ENCODE peak calls at places on chromosomes 12 and 14, in eight cellular contexts. E is astrocyte of the spinal cord, Z is lower leg skin, B is thoracic aorta, S is SK-N-SH, U is left ventricle myocardium inferior, Y is Peyer's patch, D is A673. I is an unnamed sample.

GRCh38 chr12:5561057-5561456 is 129.1 kb downstream of the NTF3 start:
- DNase-seq in E (no peak), Z (no peak), B (no peak), S (no peak), U (no peak), Y (no peak), D (no peak), I (no peak)

GRCh38 chr12:119624971-119625370 is 31.4 kb downstream of the TMEM233 start:
- DNase-seq in E (peak; percentile 14), Z (no peak), B (no peak), S (peak; percentile 47), U (no peak), Y (no peak), D (peak; percentile 98), I (no peak)

GRCh38 chr12:31662176-31662849 is 2.8 kb downstream of the ETFBKMT start:
- DNase-seq in E (no peak), Z (no peak), B (no peak), S (no peak), U (no peak), Y (no peak), D (no peak), I (no peak)

GRCh38 chr14:64952598-64953309 is 10.2 kb upstream of the GPX2 start:
- DNase-seq in E (peak; percentile 32), Z (peak; percentile 18), B (no peak), S (no peak), U (no peak), Y (no peak), D (peak; percentile 27), I (no peak)

GRCh38 chr14:54330876-54331275 is 65.9 kb upstream of the CDKN3 start:
- DNase-seq in E (no peak), Z (no peak), B (no peak), S (no peak), U (no peak), Y (no peak), D (no peak), I (no peak)

GRCh38 chr14:57898837-57899572 is 33.1 kb upstream of the SLC35F4 start:
- DNase-seq in E (no peak), Z (no peak), B (no peak), S (no peak), U (no peak), Y (no peak), D (no peak), I (no peak)

GRCh38 chr12:138898-139534 is 72.4 kb downstream of the IQSEC3 start:
- DNase-seq in E (no peak), Z (no peak), B (no peak), S (no peak), U (peak; percentile 29), Y (no peak), D (peak; percentile 29), I (no peak)

GRCh38 chr14:35740215-35740614 is 68.9 kb downstream of the RALGAPA1 start:
- DNase-seq in E (no peak), Z (no peak), B (no peak), S (no peak), U (no peak), Y (no peak), D (no peak), I (no peak)

GRCh38 chr12:52081263-52081733 is 1.8 kb downstream of the SMIM41 start:
- DNase-seq in E (no peak), Z (no peak), B (no peak), S (peak; percentile 57), U (no peak), Y (peak; percentile 79), D (no peak), I (peak; percentile 39)

GRCh38 chr14:53515264-53515663 is 362.1 kb upstream of the DDHD1 start:
- DNase-seq in E (peak; percentile 66), Z (no peak), B (no peak), S (no peak), U (no peak), Y (no peak), D (no peak), I (no peak)

GRCh38 chr14:74324945-74325361 is 22.2 kb upstream of the ABCD4 start:
- DNase-seq in E (peak; percentile 42), Z (no peak), B (no peak), S (peak; percentile 73), U (no peak), Y (no peak), D (peak; percentile 62), I (peak; percentile 43)

GRCh38 chr12:117100851-117101673 is 1.8 kb upstream of the TESC start:
- DNase-seq in E (no peak), Z (no peak), B (no peak), S (no peak), U (no peak), Y (no peak), D (no peak), I (no peak)

GRCh38 chr14:59427653-59428578 is 37.3 kb downstream of the GPR135 start:
- DNase-seq in E (no peak), Z (no peak), B (peak; percentile 26), S (no peak), U (peak; percentile 72), Y (no peak), D (no peak), I (peak; percentile 55)

GRCh38 chr12:31219521-31219920 is 106.4 kb downstream of the SINHCAF start:
- DNase-seq in E (no peak), Z (no peak), B (no peak), S (no peak), U (no peak), Y (no peak), D (no peak), I (no peak)

GRCh38 chr12:28799337-28799736 is 349.7 kb upstream of the FAR2 start:
- DNase-seq in E (no peak), Z (no peak), B (no peak), S (no peak), U (no peak), Y (peak; percentile 51), D (no peak), I (peak; percentile 11)

GRCh38 chr12:31215521-31216232 is 110.3 kb downstream of the SINHCAF start:
- DNase-seq in E (no peak), Z (no peak), B (no peak), S (no peak), U (peak; percentile 71), Y (no peak), D (no peak), I (no peak)

GRCh38 chr14:67409461-67409860 is 2.5 kb downstream of the PLEK2 start:
- DNase-seq in E (no peak), Z (no peak), B (no peak), S (no peak), U (no peak), Y (peak; percentile 21), D (no peak), I (no peak)

GRCh38 chr14:67410313-67410712 is 1.7 kb downstream of the PLEK2 start:
- DNase-seq in E (no peak), Z (no peak), B (no peak), S (no peak), U (no peak), Y (peak; percentile 92), D (no peak), I (no peak)

GRCh38 chr14:67411820-67412421 is at the start of gene PLEK2:
- DNase-seq in E (peak; percentile 8), Z (peak; percentile 91), B (no peak), S (peak; percentile 60), U (no peak), Y (peak; percentile 88), D (peak; percentile 44), I (peak; percentile 50)

GRCh38 chr14:67413806-67414769 is 2.1 kb upstream of the PLEK2 start:
- DNase-seq in E (peak; percentile 90), Z (no peak), B (no peak), S (no peak), U (no peak), Y (no peak), D (peak; percentile 88), I (peak; percentile 43)

GRCh38 chr14:67411375-67411774 is 590 bp downstream of the PLEK2 start:
- DNase-seq in E (no peak), Z (no peak), B (no peak), S (no peak), U (no peak), Y (no peak), D (no peak), I (peak; percentile 40)
- H3K4me3 ChIP-seq in E (peak overlapping the region; percentile 48), Z (no peak overlapping the region), B (peak overlapping the region; percentile 67), S (no peak overlapping the region), U (peak overlapping the region; percentile 64), Y (peak overlapping the region; percentile 42), D (peak overlapping the region; percentile 40), I (peak overlapping the region; percentile 58)

GRCh38 chr14:21749306-21749868 is 75.8 kb upstream of the OR4E1 start:
- DNase-seq in E (no peak), Z (no peak), B (no peak), S (no peak), U (no peak), Y (no peak), D (no peak), I (no peak)

DNA sequence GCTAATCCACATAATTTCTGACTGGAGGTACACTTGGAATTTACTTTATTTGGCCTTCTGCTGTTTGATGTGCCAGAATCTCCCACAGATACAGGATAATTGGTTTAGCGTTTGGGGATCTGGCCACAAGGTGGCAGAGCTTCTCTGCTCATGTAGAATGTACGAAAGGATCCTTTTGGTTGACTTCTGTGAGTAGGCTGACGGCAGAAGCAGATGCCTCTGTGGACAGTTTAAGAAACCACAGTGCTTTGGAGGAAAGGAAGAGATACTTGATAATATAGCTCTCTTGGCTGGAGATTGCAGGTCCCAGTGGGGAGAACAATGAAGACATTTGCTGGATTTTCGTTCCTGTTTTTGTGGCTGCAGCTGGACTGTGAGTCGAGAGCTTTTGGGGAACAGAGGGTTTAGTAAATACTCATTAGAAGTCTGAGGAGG is 75.3 kb upstream of the OR4E1 start:
- DNase-seq in E (peak; percentile 45), Z (no peak), B (no peak), S (peak; percentile 23), U (peak; percentile 18), Y (peak; percentile 65), D (peak; percentile 90), I (peak; percentile 26)
- TF ChIP-seq CTCF in E (peak; percentile 83), Z (no peak), B (no peak), S (peak; percentile 75), U (peak; percentile 62), Y (peak; percentile 47), D (peak; percentile 93), I (peak; percentile 64)

DNA sequence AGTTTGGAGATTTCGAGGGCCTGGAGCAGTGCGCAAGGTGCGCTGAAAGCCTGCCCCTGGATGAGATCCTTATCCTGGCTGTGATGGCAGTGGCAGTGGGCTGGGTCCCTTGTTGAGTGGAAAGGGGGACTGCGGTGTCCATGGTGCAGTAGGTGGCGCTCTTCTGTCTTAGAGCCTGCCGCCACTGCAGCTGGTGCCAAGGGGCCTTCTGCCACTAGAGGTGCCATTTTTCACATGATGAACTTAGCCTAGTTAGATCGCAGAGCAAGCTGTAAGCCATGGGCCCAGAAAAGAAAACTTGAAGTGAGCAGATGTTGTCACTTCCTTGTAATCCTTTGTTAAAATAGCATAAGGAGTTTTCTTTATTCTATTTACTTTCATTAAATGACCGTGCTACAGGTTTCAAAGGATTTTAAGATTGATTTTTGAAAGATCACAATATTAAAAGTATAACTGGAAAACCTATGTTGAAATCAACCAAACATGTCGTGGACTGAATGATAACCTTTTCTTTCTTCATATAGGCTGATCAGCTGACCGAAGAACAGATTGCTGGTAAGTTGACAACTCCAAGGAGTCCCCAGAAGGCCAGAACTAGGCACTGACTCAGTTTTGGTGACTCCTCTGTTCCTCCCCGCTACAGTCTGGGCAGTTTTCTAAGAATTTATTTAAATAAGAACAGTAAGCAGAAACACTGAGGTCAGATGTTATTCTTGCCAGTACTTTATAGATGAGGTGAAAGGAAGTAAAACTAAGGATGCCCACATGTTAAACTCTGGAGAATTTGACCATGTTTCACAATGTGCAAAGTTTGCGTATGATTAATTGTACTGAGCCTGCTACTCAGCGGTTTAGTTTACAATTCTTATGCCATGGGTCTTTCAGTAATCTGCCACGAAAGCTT is 3.0 kb downstream of the CALM1 start:
- DNase-seq in E (peak; percentile 91), Z (peak; percentile 97), B (peak; percentile 82), S (peak; percentile 89), U (peak; percentile 88), Y (peak; percentile 96), D (peak; percentile 96), I (peak; percentile 93)
- H3K4me3 ChIP-seq in E (peak overlapping the region; percentile 20), Z (no peak overlapping the region), B (peak overlapping the region; percentile 97), S (peak overlapping the region; percentile 99), U (peak overlapping the region; percentile 99), Y (no peak overlapping the region), D (peak overlapping the region; percentile 90), I (no peak overlapping the region)

GRCh38 chr14:93184391-93185332 is at the start of the genes LYSET and MOAP1:
- DNase-seq in E (peak; percentile 86), Z (peak; percentile 97), B (peak; percentile 23), S (peak; percentile 98), U (peak; percentile 87), Y (peak; percentile 96), D (peak; percentile 93), I (peak; percentile 89)
- TF ChIP-seq CTCF in E (peak; percentile 8), Z (no peak), B (peak; percentile 36), S (peak; percentile 31), U (peak; percentile 45), Y (peak; percentile 48), D (peak; percentile 16), I (no peak)

I was measured in fibroblast of villous mesenchyme.